ENCODE peak calls at places on chromosomes 4 and X, in seven cellular contexts. One of them, this sample, is unnamed.

GRCh38 chr4:79413032-79413431 is 5.0 kb upstream of the GK2 start:
- DNase-seq in AG10803: no peak
- DNase-seq in HT1080: no peak
- DNase-seq in SK-N-SH: no peak
- DNase-seq in lung: no peak
- DNase-seq in activated CD4-positive, alpha-beta T cell treated with anti-CD3 and anti-CD28 coated beads for 1 hour: no peak
- DNase-seq in RPMI7951: no peak
- DNase-seq in this sample: no peak

GRCh38 chr4:19399001-19399400 is 852.7 kb upstream of the SLIT2 start:
- DNase-seq in AG10803: peak; percentile 42
- DNase-seq in HT1080: no peak
- DNase-seq in SK-N-SH: no peak
- DNase-seq in lung: no peak
- DNase-seq in activated CD4-positive, alpha-beta T cell treated with anti-CD3 and anti-CD28 coated beads for 1 hour: no peak
- DNase-seq in RPMI7951: peak; percentile 3
- DNase-seq in this sample: no peak

GRCh38 chrX:70504772-70505450 is 60.3 kb downstream of the DLG3 start:
- DNase-seq in AG10803: no peak
- DNase-seq in HT1080: no peak
- DNase-seq in SK-N-SH: no peak
- DNase-seq in lung: no peak
- DNase-seq in activated CD4-positive, alpha-beta T cell treated with anti-CD3 and anti-CD28 coated beads for 1 hour: no peak
- DNase-seq in RPMI7951: no peak
- DNase-seq in this sample: no peak

GRCh38 chr4:147103403-147103946 is 157.8 kb upstream of the TTC29 start:
- DNase-seq in AG10803: peak; percentile 97
- DNase-seq in HT1080: peak; percentile 95
- DNase-seq in SK-N-SH: no peak
- DNase-seq in lung: no peak
- DNase-seq in activated CD4-positive, alpha-beta T cell treated with anti-CD3 and anti-CD28 coated beads for 1 hour: no peak
- DNase-seq in RPMI7951: peak; percentile 95
- DNase-seq in this sample: peak; percentile 86

GRCh38 chrX:9562851-9563250 is 98.0 kb downstream of the TBL1X start:
- DNase-seq in AG10803: peak; percentile 91
- DNase-seq in HT1080: peak; percentile 76
- DNase-seq in SK-N-SH: no peak
- DNase-seq in lung: no peak
- DNase-seq in activated CD4-positive, alpha-beta T cell treated with anti-CD3 and anti-CD28 coated beads for 1 hour: no peak
- DNase-seq in RPMI7951: peak; percentile 94
- DNase-seq in this sample: peak; percentile 31

GRCh38 chr4:103076777-103077347 is 301 bp upstream of the SLC9B2 start:
- DNase-seq in AG10803: no peak
- DNase-seq in HT1080: no peak
- DNase-seq in SK-N-SH: peak; percentile 28
- DNase-seq in lung: no peak
- DNase-seq in activated CD4-positive, alpha-beta T cell treated with anti-CD3 and anti-CD28 coated beads for 1 hour: no peak
- DNase-seq in RPMI7951: no peak
- DNase-seq in this sample: no peak

GRCh38 chr4:83009529-83009928 is 1.1 kb downstream of the LIN54 start:
- DNase-seq in AG10803: peak; percentile 24
- DNase-seq in HT1080: no peak
- DNase-seq in SK-N-SH: no peak
- DNase-seq in lung: no peak
- DNase-seq in activated CD4-positive, alpha-beta T cell treated with anti-CD3 and anti-CD28 coated beads for 1 hour: no peak
- DNase-seq in RPMI7951: no peak
- DNase-seq in this sample: no peak

GRCh38 chrX:84182521-84182920 is 5.5 kb downstream of the RPS6KA6 start:
- DNase-seq in AG10803: no peak
- DNase-seq in HT1080: no peak
- DNase-seq in SK-N-SH: no peak
- DNase-seq in lung: no peak
- DNase-seq in activated CD4-positive, alpha-beta T cell treated with anti-CD3 and anti-CD28 coated beads for 1 hour: no peak
- DNase-seq in RPMI7951: no peak
- DNase-seq in this sample: no peak

GRCh38 chr4:153731239-153731638 is 28.6 kb downstream of the RNF175 start:
- DNase-seq in AG10803: peak; percentile 89
- DNase-seq in HT1080: peak; percentile 89
- DNase-seq in SK-N-SH: peak; percentile 90
- DNase-seq in lung: no peak
- DNase-seq in activated CD4-positive, alpha-beta T cell treated with anti-CD3 and anti-CD28 coated beads for 1 hour: no peak
- DNase-seq in RPMI7951: peak; percentile 98
- DNase-seq in this sample: peak; percentile 54

GRCh38 chr4:73687414-73687813 is 53.0 kb upstream of the CXCL8 start:
- DNase-seq in AG10803: peak; percentile 70
- DNase-seq in HT1080: no peak
- DNase-seq in SK-N-SH: no peak
- DNase-seq in lung: no peak
- DNase-seq in activated CD4-positive, alpha-beta T cell treated with anti-CD3 and anti-CD28 coated beads for 1 hour: no peak
- DNase-seq in RPMI7951: no peak
- DNase-seq in this sample: no peak

GRCh38 chr4:35649784-35650183 is 594.5 kb downstream of the ARAP2 start:
- DNase-seq in AG10803: no peak
- DNase-seq in HT1080: no peak
- DNase-seq in SK-N-SH: no peak
- DNase-seq in lung: no peak
- DNase-seq in activated CD4-positive, alpha-beta T cell treated with anti-CD3 and anti-CD28 coated beads for 1 hour: no peak
- DNase-seq in RPMI7951: no peak
- DNase-seq in this sample: no peak

This sample was measured in HS-27A.